ENCODE peak calls at places on chromosome 17, in seven cellular contexts. N is adrenal gland, D is tibial artery, J is ovary, T is MM.1S, A is aorta, M is body of pancreas. B is an unnamed sample.

GRCh38 chr17:81386646-81387234 is 8.5 kb upstream of the BAHCC1 start:
- DNase-seq in N (peak), D (no peak), J (peak), T (no peak), A (no peak), M (peak), B (peak)

GRCh38 chr17:8005951-8006730 is 3.7 kb downstream of the GUCY2D start:
- DNase-seq in N (no peak), D (no peak), J (no peak), T (no peak), A (no peak), M (no peak), B (no peak)

GRCh38 chr17:8126306-8127066 is 2.6 kb upstream of the HES7 start:
- DNase-seq in N (no peak), D (no peak), J (peak), T (peak), A (peak), M (peak), B (no peak)

GRCh38 chr17:17836818-17837379 is at the start of gene SREBF1:
- DNase-seq in N (peak), D (peak), J (peak), T (peak), A (peak), M (peak), B (peak)

GRCh38 chr17:65360961-65361552 is 200.4 kb downstream of the AXIN2 start:
- DNase-seq in N (no peak), D (no peak), J (no peak), T (no peak), A (no peak), M (no peak), B (no peak)

GRCh38 chr17:31582151-31582907 is 190.9 kb downstream of the RAB11FIP4 start:
- DNase-seq in N (peak), D (peak), J (peak), T (peak), A (peak), M (peak), B (peak)

GRCh38 chr17:62807812-62808575 is at the start of gene MARCHF10:
- DNase-seq in N (no peak), D (no peak), J (peak), T (peak), A (peak), M (peak), B (peak)

GRCh38 chr17:69560987-69561441 is 146.5 kb downstream of the MAP2K6 start:
- DNase-seq in N (no peak), D (peak), J (no peak), T (no peak), A (no peak), M (no peak), B (no peak)

GRCh38 chr17:50426814-50427787 is 1.1 kb downstream of the ACSF2 start:
- DNase-seq in N (peak), D (peak), J (peak), T (peak), A (no peak), M (peak), B (peak)

GRCh38 chr17:28740406-28741357 is 3.1 kb upstream of the TRAF4 start:
- DNase-seq in N (no peak), D (no peak), J (no peak), T (no peak), A (peak), M (no peak), B (no peak)
- H3K4me3 ChIP-seq in N (no peak), D (no peak), J (no peak), T (no peak), A (no peak), M (no peak), B (no peak)

DNA sequence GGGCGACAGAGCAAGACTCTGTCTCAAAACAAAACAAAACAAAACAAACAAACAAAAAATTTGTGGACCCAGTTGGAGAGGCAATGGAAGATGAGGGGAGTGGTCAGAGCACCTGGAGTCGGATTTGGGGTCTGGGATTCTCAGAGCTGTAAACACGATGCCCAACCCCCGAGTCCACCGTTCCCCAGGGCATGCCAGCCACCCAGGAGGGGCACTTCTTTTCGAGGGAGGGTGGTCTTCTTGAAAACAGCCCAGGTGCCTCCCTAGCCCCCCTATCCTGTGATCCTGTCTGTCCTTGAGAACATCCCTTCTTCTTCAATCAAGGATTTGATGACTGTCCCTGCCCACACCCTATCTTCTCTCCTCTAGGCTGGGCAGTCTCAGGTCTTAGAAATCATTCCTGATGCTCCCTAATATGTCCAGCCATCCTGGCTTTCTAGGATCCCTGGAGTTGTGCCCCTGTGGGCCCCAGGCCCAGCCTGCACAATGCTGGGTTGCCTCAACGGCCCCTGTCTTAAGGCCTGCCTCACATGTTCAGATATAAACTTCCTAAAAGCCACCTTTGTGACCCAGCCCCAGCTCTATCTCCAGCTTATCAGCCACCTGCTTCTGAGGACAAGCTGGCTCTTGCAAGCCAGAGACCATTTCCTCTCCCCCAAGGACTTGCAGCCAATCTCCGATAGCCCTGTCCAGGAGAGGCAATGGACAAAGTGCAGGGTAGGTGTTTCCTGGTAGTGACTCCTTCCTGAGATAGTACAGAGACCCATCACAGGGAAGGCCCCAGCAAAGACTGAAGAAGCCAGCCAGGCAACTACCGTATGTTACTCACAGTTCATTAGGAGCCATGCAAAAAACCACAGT is 2.9 kb upstream of the SLC13A2 start:
- DNase-seq in N (no peak), D (no peak), J (no peak), T (no peak), A (no peak), M (peak), B (no peak)
- H3K27ac ChIP-seq in N (no peak), D (no peak), J (no peak), T (no peak), A (no peak), M (no peak), B (no peak)

GRCh38 chr17:77455878-77456234 is 315.1 kb downstream of the SEC14L1 start:
- DNase-seq in N (no peak), D (no peak), J (no peak), T (no peak), A (no peak), M (no peak), B (no peak)
- H3K4me3 ChIP-seq in N (no peak), D (no peak), J (no peak), T (no peak), A (no peak), M (no peak), B (no peak)

DNA sequence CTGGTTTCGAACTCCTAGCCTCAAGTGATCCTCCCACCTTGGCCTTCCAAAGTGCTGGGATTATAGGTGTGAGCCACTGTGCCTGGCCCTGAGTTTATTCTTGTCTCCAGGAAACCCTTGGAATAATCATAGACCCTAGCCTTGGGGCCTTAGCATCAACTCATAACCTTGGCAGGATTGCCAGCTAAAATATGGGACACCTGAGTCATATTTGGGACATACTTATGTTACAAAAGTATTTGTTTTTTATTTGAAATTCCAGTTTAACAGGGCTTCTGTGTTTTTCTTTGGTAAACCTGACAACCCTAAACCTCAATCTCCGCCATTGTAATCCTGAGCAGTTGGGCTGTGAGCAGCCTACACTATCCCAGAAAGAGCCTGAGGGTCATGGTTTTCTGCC is 28.6 kb upstream of the TNS4 start:
- DNase-seq in N (no peak), D (no peak), J (no peak), T (no peak), A (no peak), M (no peak), B (no peak)
- H3K27ac ChIP-seq in N (no peak), D (no peak), J (no peak), T (no peak), A (no peak), M (no peak), B (no peak)